ENCODE peak calls at places on chromosomes 3 and 15, in five cellular contexts. X is brain microvascular endothelial cell, J is tibial artery, Z is heart right ventricle, C is Caco-2. M is an unnamed sample.

GRCh38 chr3:70871909-70872656 is 559.6 kb upstream of the MDFIC2 start:
- DNase-seq in J (peak; percentile 33), Z (no peak), X (peak; percentile 88), C (no peak), M (no peak)

GRCh38 chr3:129855454-129856419 is 37.8 kb downstream of the TMCC1 start:
- DNase-seq in C (no peak), X (peak; percentile 39), Z (no peak), J (no peak), M (no peak)

GRCh38 chr3:128226794-128227399 is 73.6 kb downstream of the EEFSEC start:
- DNase-seq in X (peak; percentile 15), J (no peak), Z (no peak), C (peak; percentile 45), M (peak; percentile 42)

GRCh38 chr3:112492124-112492523 is 7.1 kb downstream of the BTLA start:
- DNase-seq in C (no peak), J (no peak), X (no peak), Z (no peak), M (no peak)

GRCh38 chr3:192122832-192123594 is 604.3 kb downstream of the FGF12 start:
- DNase-seq in C (no peak), J (no peak), Z (no peak), X (no peak), M (peak; percentile 12)

GRCh38 chr15:52146776-52147175 is 34.2 kb upstream of the BCL2L10 start:
- DNase-seq in Z (no peak), J (no peak), C (no peak), X (no peak), M (no peak)

GRCh38 chr3:150875548-150875947 is 29.7 kb downstream of the MINDY4B start:
- DNase-seq in C (no peak), X (no peak), Z (no peak), J (no peak), M (no peak)

GRCh38 chr15:100663066-100663465 is 60.7 kb downstream of the ASB7 start:
- DNase-seq in J (no peak), C (no peak), X (no peak), Z (no peak), M (peak; percentile 17)

GRCh38 chr3:174202561-174202960 is 656.6 kb upstream of the NAALADL2 start:
- DNase-seq in X (peak; percentile 7), Z (no peak), J (no peak), C (no peak), M (no peak)

GRCh38 chr3:120435621-120436020 is 15.2 kb downstream of the FSTL1 start:
- DNase-seq in C (no peak), J (no peak), X (peak; percentile 53), Z (no peak), M (peak; percentile 60)
- H3K36me3 ChIP-seq in C (no peaks in the 10 kb centered on the region), J (peaks cover 4% of the 10 kb centered on the region), X (peaks cover 40% of the 10 kb centered on the region), Z (peaks cover 43% of the 10 kb centered on the region), M (peaks cover 94% of the 10 kb centered on the region)

GRCh38 chr15:40100133-40100946 is 8.3 kb downstream of the BMF start:
- DNase-seq in Z (no peak), X (no peak), J (no peak), C (no peak), M (peak; percentile 32)
- H3K36me3 ChIP-seq in Z (no peaks in the 10 kb centered on the region), X (no peaks in the 10 kb centered on the region), J (no peaks in the 10 kb centered on the region), C (peaks cover 3% of the 10 kb centered on the region), M (no peaks in the 10 kb centered on the region)

GRCh38 chr15:41022487-41023090 is 69.3 kb downstream of the CHAC1 start:
- DNase-seq in X (peak; percentile 43), J (peak; percentile 25), C (peak; percentile 47), Z (peak; percentile 38), M (peak; percentile 11)

GRCh38 chr15:41020829-41021228 is 67.6 kb downstream of the CHAC1 start:
- DNase-seq in X (no peak), C (no peak), Z (no peak), J (no peak), M (no peak)

GRCh38 chr15:41024880-41025279 is 71.6 kb downstream of the CHAC1 start:
- DNase-seq in C (no peak), J (no peak), Z (no peak), X (no peak), M (no peak)

GRCh38 chr15:41024141-41024540 is 70.9 kb downstream of the CHAC1 start:
- DNase-seq in X (peak; percentile 61), Z (no peak), J (no peak), C (no peak), M (peak; percentile 30)

GRCh38 chr15:41025393-41025792 is 72.1 kb downstream of the CHAC1 start:
- DNase-seq in J (no peak), C (no peak), Z (no peak), X (no peak), M (no peak)
- H3K36me3 ChIP-seq in J (peaks cover 9% of the 10 kb centered on the region), C (no peaks in the 10 kb centered on the region), Z (peaks cover 57% of the 10 kb centered on the region), X (no peaks in the 10 kb centered on the region), M (peaks cover 69% of the 10 kb centered on the region)

GRCh38 chr3:14461748-14462324 is 59.4 kb downstream of the SLC6A6 start:
- DNase-seq in J (no peak), X (peak; percentile 65), Z (peak; percentile 59), C (peak; percentile 74), M (peak; percentile 62)

GRCh38 chr3:14464521-14464920 is 62.1 kb downstream of the SLC6A6 start:
- DNase-seq in Z (no peak), J (no peak), C (no peak), X (no peak), M (no peak)

GRCh38 chr3:14462738-14463137 is 60.3 kb downstream of the SLC6A6 start:
- DNase-seq in Z (no peak), J (no peak), C (no peak), X (no peak), M (no peak)

GRCh38 chr3:14465425-14465824 is 63.0 kb downstream of the SLC6A6 start:
- DNase-seq in Z (no peak), C (no peak), J (no peak), X (no peak), M (no peak)

GRCh38 chr3:14463330-14464216 is 61.2 kb downstream of the SLC6A6 start:
- DNase-seq in J (no peak), X (no peak), C (no peak), Z (no peak), M (no peak)
- H3K36me3 ChIP-seq in J (peaks cover 16% of the 10 kb centered on the region), X (peaks cover 16% of the 10 kb centered on the region), C (peaks cover 14% of the 10 kb centered on the region), Z (peaks cover 56% of the 10 kb centered on the region), M (no peaks in the 10 kb centered on the region)

DNA sequence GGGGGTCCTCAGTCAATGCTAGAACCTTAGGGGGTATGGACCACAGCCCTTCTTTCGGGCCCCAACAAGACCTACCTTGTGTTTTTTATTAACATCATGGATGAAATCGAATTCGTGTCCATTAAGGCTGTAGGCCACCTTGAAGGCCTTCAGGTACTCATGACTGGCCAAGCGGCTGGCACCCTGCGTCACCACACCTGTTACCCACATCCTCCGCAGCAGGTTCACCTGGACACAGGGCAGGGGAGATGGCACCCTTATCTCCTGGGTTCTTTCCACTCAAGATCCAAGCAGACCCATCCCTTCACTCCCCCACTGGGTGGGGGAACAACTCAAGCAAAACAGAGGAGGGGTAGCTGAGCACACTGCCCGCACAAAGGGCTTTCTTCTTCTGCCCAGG is 6.6 kb downstream of the MFGE8 start:
- DNase-seq in X (no peak), Z (no peak), J (no peak), C (no peak), M (no peak)
- H3K36me3 ChIP-seq in X (peaks cover 34% of the 10 kb centered on the region), Z (peaks cover 78% of the 10 kb centered on the region), J (peaks cover 82% of the 10 kb centered on the region), C (peaks cover 12% of the 10 kb centered on the region), M (peaks cover 6% of the 10 kb centered on the region)

GRCh38 chr15:28112962-28113361 is 13.8 kb upstream of the OCA2 start:
- DNase-seq in Z (no peak), X (no peak), C (no peak), J (no peak), M (no peak)
- H3K36me3 ChIP-seq in Z (peaks cover 75% of the 10 kb centered on the region), X (peaks cover 41% of the 10 kb centered on the region), C (no peaks in the 10 kb centered on the region), J (peaks cover 66% of the 10 kb centered on the region), M (peaks cover 20% of the 10 kb centered on the region)

GRCh38 chr3:47636921-47637320 is 58.3 kb upstream of the CSPG5 start:
- DNase-seq in X (no peak), C (no peak), J (no peak), Z (no peak), M (no peak)
- H3K36me3 ChIP-seq in X (peaks cover 34% of the 10 kb centered on the region), C (peaks cover 2% of the 10 kb centered on the region), J (peaks cover 51% of the 10 kb centered on the region), Z (peaks cover 84% of the 10 kb centered on the region), M (peaks cover 29% of the 10 kb centered on the region)

GRCh38 chr3:36212291-36212690 is 168.0 kb upstream of the STAC start:
- DNase-seq in J (no peak), X (peak; percentile 43), Z (no peak), C (no peak), M (peak; percentile 26)
- H3K36me3 ChIP-seq in J (no peaks in the 10 kb centered on the region), X (no peaks in the 10 kb centered on the region), Z (no peaks in the 10 kb centered on the region), C (no peaks in the 10 kb centered on the region), M (no peaks in the 10 kb centered on the region)

M was measured in MG63.